ENCODE peak calls at places on chromosome 15, in seven cellular contexts. U is esophagus squamous epithelium, I is cardiac muscle cell, D is pancreas, Z is mammary epithelial cell, K is tibial nerve, N is left lung. A is an unnamed sample.

GRCh38 chr15:60355148-60355857 is 42.5 kb downstream of the ANXA2 start:
- DNase-seq in D (no peak), U (no peak), Z (no peak), N (no peak), K (no peak), I (no peak), A (no peak)

GRCh38 chr15:44102675-44103254 is 92.3 kb downstream of the FRMD5 start:
- DNase-seq in U (no peak), Z (peak; percentile 94), D (peak; percentile 17), K (no peak), I (peak; percentile 94), N (peak; percentile 41), A (no peak)

GRCh38 chr15:47283231-47283630 is 434.1 kb upstream of the SEMA6D start:
- DNase-seq in K (no peak), D (no peak), I (no peak), U (no peak), N (no peak), Z (no peak), A (no peak)

GRCh38 chr15:70956596-70956995 is 64.0 kb downstream of the LRRC49 start:
- DNase-seq in K (no peak), N (no peak), I (peak; percentile 5), D (no peak), Z (no peak), U (no peak), A (no peak)

GRCh38 chr15:48472756-48473155 is 141.5 kb downstream of the DUT start:
- DNase-seq in Z (peak; percentile 56), D (no peak), N (no peak), I (no peak), K (no peak), U (no peak), A (no peak)

GRCh38 chr15:62118446-62118964 is 46.6 kb downstream of the C2CD4B start:
- DNase-seq in K (no peak), Z (peak; percentile 32), D (no peak), U (no peak), I (no peak), N (no peak), A (no peak)

GRCh38 chr15:83565553-83566159 is 88.3 kb upstream of the ADAMTSL3 start:
- DNase-seq in N (no peak), Z (peak; percentile 31), D (no peak), K (no peak), U (no peak), I (peak; percentile 49), A (peak; percentile 51)

GRCh38 chr15:64772488-64772887 is 2.9 kb downstream of the RBPMS2 start:
- DNase-seq in K (no peak), D (no peak), I (no peak), U (no peak), N (no peak), Z (no peak), A (peak; percentile 67)

GRCh38 chr15:40322531-40323238 is 807 bp upstream of the INAFM2 start:
- DNase-seq in I (peak; percentile 62), Z (no peak), K (no peak), N (no peak), D (peak; percentile 45), U (no peak), A (peak; percentile 66)

GRCh38 chr15:64915518-64916227 is 4.0 kb downstream of the ANKDD1A start:
- DNase-seq in Z (no peak), D (no peak), U (no peak), I (no peak), N (no peak), K (no peak), A (peak; percentile 69)

GRCh38 chr15:40105517-40106202 is 3.0 kb downstream of the BMF start:
- DNase-seq in K (no peak), Z (no peak), U (no peak), D (peak; percentile 31), N (no peak), I (no peak), A (peak; percentile 30)

GRCh38 chr15:98484914-98485313 is 163.4 kb upstream of the IGF1R start:
- DNase-seq in I (no peak), U (no peak), N (no peak), Z (no peak), K (no peak), D (no peak), A (no peak)

GRCh38 chr15:23416349-23417276 is 30.4 kb downstream of the GOLGA6L2 start:
- DNase-seq in I (no peak), Z (no peak), U (no peak), N (no peak), K (no peak), D (no peak), A (peak; percentile 85)

GRCh38 chr15:85407421-85408269 is 27.2 kb downstream of the AKAP13 start:
- DNase-seq in I (peak; percentile 76), K (no peak), N (peak; percentile 43), Z (peak; percentile 95), U (no peak), D (peak; percentile 50), A (no peak)

GRCh38 chr15:68377766-68378165 is 54.2 kb downstream of the ITGA11 start:
- DNase-seq in N (no peak), K (no peak), D (no peak), Z (no peak), U (no peak), I (no peak), A (no peak)

GRCh38 chr15:72532991-72533601 is 59.0 kb downstream of the ARIH1 start:
- DNase-seq in I (peak; percentile 10), N (no peak), U (no peak), D (no peak), Z (no peak), K (no peak), A (no peak)

DNA sequence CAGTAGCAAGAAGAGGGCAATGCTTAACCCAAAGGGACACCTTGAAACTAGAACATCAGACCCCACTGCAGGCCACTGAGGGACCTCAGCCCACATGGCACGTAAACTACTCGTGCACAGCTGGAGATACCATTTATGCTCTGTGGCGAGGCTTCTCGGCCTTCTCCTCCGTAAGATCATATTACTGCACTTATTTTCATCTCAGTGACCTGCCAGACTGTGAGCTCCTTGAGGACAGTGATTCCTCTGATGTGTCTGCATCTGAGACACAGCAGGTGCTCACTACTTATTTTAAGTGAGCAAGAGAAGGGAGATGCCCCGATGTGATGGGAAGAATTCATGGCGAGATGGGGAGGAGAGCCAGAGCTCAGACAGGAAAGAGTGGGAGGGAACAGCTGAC is 137.6 kb downstream of the RPLP1 start:
- DNase-seq in K (no peak), I (no peak), Z (no peak), D (no peak), U (no peak), N (no peak), A (no peak)
- H3K27me3 ChIP-seq in K (no peaks in the 10 kb centered on the region), I (no peaks in the 10 kb centered on the region), Z (peaks cover 6% of the 10 kb centered on the region), D (no peaks in the 10 kb centered on the region), U (no peaks in the 10 kb centered on the region), N (no peaks in the 10 kb centered on the region), A (peaks cover 2% of the 10 kb centered on the region)

GRCh38 chr15:100131321-100132224 is 210.2 kb downstream of the ADAMTS17 start:
- DNase-seq in U (no peak), N (no peak), Z (peak; percentile 23), I (peak; percentile 75), D (peak; percentile 63), K (no peak), A (peak; percentile 78)
- H3K4me3 ChIP-seq in U (no peak overlapping the region), N (no peak overlapping the region), Z (no peak overlapping the region), I (no peak overlapping the region), D (no peak overlapping the region), K (peak overlapping the region; percentile 45), A (no peak overlapping the region)

GRCh38 chr15:29172742-29173725 is 96.6 kb downstream of the NSMCE3 start:
- DNase-seq in N (no peak), U (no peak), K (no peak), Z (no peak), I (no peak), D (no peak), A (no peak)
- H3K27me3 ChIP-seq in N (no peaks in the 10 kb centered on the region), U (no peaks in the 10 kb centered on the region), K (no peaks in the 10 kb centered on the region), Z (no peaks in the 10 kb centered on the region), I (no peaks in the 10 kb centered on the region), D (no peaks in the 10 kb centered on the region), A (no peaks in the 10 kb centered on the region)

GRCh38 chr15:31080618-31081017 is 20.9 kb downstream of the TRPM1 start:
- DNase-seq in D (no peak), N (peak; percentile 72), I (peak; percentile 76), Z (no peak), K (no peak), U (no peak), A (peak; percentile 98)
- H3K4me3 ChIP-seq in D (no peak overlapping the region), N (peak overlapping the region; percentile 11), I (no peak overlapping the region), Z (no peak overlapping the region), K (peak overlapping the region; percentile 39), U (no peak overlapping the region), A (peak overlapping the region; percentile 34)

DNA sequence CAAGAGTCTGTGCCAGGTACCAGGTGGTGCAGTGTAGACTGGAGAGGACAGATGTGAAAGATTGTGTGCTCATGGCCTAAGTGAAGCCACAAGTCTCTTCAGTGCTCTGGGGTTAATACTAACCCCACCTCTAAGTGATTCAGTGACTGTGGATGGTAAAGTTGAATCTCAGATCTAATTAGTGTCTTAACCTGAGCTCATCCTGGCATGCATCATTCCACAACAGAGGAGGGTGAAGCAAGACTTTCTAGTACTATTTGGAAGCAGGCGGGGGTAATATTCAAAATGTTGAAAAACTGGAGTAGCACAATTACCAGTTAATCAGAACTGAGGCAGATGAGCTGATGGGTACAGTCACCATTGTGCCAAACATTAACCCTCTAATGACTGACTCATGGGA is 2.8 kb upstream of the MESD start:
- DNase-seq in I (no peak), K (no peak), N (no peak), U (no peak), Z (peak; percentile 17), D (no peak), A (no peak)
- H3K27me3 ChIP-seq in I (no peaks in the 10 kb centered on the region), K (no peaks in the 10 kb centered on the region), N (no peaks in the 10 kb centered on the region), U (no peaks in the 10 kb centered on the region), Z (no peaks in the 10 kb centered on the region), D (no peaks in the 10 kb centered on the region), A (no peaks in the 10 kb centered on the region)